ENCODE peak calls at places on chromosomes 16 and 17, in seven cellular contexts. One of them, this sample, is unnamed.

GRCh38 chr17:9517396-9517795 is 58.2 kb downstream of the STX8 start:
- DNase-seq in tibial artery: no peak
- DNase-seq in HL-60: no peak
- DNase-seq in WERI-Rb-1: no peak
- DNase-seq in AG09309: no peak
- DNase-seq in CD8-positive, alpha-beta T cell: peak
- DNase-seq in fibroblast of lung: no peak
- DNase-seq in this sample: no peak

GRCh38 chr17:72336804-72337070 is 215.9 kb downstream of the SOX9 start:
- DNase-seq in tibial artery: no peak
- DNase-seq in HL-60: no peak
- DNase-seq in WERI-Rb-1: no peak
- DNase-seq in AG09309: no peak
- DNase-seq in CD8-positive, alpha-beta T cell: no peak
- DNase-seq in fibroblast of lung: no peak
- DNase-seq in this sample: no peak

GRCh38 chr17:65774787-65775186 is 213.3 kb upstream of the AXIN2 start:
- DNase-seq in tibial artery: no peak
- DNase-seq in HL-60: no peak
- DNase-seq in WERI-Rb-1: no peak
- DNase-seq in AG09309: no peak
- DNase-seq in CD8-positive, alpha-beta T cell: no peak
- DNase-seq in fibroblast of lung: no peak
- DNase-seq in this sample: no peak

GRCh38 chr17:65515512-65515911 is 45.9 kb downstream of the AXIN2 start:
- DNase-seq in tibial artery: peak
- DNase-seq in HL-60: no peak
- DNase-seq in WERI-Rb-1: no peak
- DNase-seq in AG09309: no peak
- DNase-seq in CD8-positive, alpha-beta T cell: no peak
- DNase-seq in fibroblast of lung: no peak
- DNase-seq in this sample: no peak

GRCh38 chr17:66459811-66460270 is 157.4 kb downstream of the PRKCA start:
- DNase-seq in tibial artery: no peak
- DNase-seq in HL-60: peak
- DNase-seq in WERI-Rb-1: no peak
- DNase-seq in AG09309: peak
- DNase-seq in CD8-positive, alpha-beta T cell: no peak
- DNase-seq in fibroblast of lung: peak
- DNase-seq in this sample: peak

GRCh38 chr17:66677201-66677981 is 157.5 kb upstream of the CACNG5 start:
- DNase-seq in tibial artery: no peak
- DNase-seq in HL-60: no peak
- DNase-seq in WERI-Rb-1: no peak
- DNase-seq in AG09309: peak
- DNase-seq in CD8-positive, alpha-beta T cell: no peak
- DNase-seq in fibroblast of lung: peak
- DNase-seq in this sample: peak

GRCh38 chr16:5551909-5552308 is 454.3 kb upstream of the EEF2KMT start:
- DNase-seq in tibial artery: no peak
- DNase-seq in HL-60: no peak
- DNase-seq in WERI-Rb-1: no peak
- DNase-seq in AG09309: no peak
- DNase-seq in CD8-positive, alpha-beta T cell: no peak
- DNase-seq in fibroblast of lung: peak
- DNase-seq in this sample: peak

GRCh38 chr16:29678691-29679267 is at the start of gene QPRT:
- DNase-seq in tibial artery: no peak
- DNase-seq in HL-60: no peak
- DNase-seq in WERI-Rb-1: peak
- DNase-seq in AG09309: no peak
- DNase-seq in CD8-positive, alpha-beta T cell: no peak
- DNase-seq in fibroblast of lung: peak
- DNase-seq in this sample: no peak

GRCh38 chr17:6713130-6713917 is at the start of gene SLC13A5:
- DNase-seq in tibial artery: no peak
- DNase-seq in HL-60: no peak
- DNase-seq in WERI-Rb-1: peak
- DNase-seq in AG09309: no peak
- DNase-seq in CD8-positive, alpha-beta T cell: no peak
- DNase-seq in fibroblast of lung: peak
- DNase-seq in this sample: no peak

DNA sequence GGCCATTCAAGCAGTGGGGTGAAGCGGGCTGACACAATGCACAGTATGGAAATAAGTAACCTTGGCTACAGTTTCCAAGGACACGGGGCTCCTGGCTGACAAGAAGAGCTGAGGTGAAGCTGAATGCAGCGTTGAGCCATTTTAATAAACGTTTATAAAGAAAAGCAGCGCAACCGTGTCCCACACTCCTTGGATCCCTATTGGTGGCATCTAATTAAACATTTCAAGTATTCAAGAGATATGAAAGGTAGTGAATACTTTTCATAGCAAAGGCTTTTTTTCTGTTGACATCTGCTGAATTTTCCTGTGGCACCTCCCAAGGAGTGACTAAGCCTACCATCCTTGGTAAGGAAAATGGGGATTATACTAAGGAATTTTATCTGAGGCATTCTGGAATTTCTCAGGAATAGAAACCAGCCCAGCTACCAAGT is 26.5 kb downstream of the DUSP14 start:
- DNase-seq in tibial artery: no peak
- DNase-seq in HL-60: no peak
- DNase-seq in WERI-Rb-1: no peak
- DNase-seq in AG09309: no peak
- DNase-seq in CD8-positive, alpha-beta T cell: no peak
- DNase-seq in fibroblast of lung: peak
- DNase-seq in this sample: no peak
- H3K4me3 ChIP-seq in tibial artery: no peak
- H3K4me3 ChIP-seq in HL-60: no peak
- H3K4me3 ChIP-seq in WERI-Rb-1: no peak
- H3K4me3 ChIP-seq in AG09309: no peak
- H3K4me3 ChIP-seq in CD8-positive, alpha-beta T cell: no peak
- H3K4me3 ChIP-seq in fibroblast of lung: no peak
- H3K4me3 ChIP-seq in this sample: no peak

GRCh38 chr17:14506364-14506763 is 205.5 kb downstream of the HS3ST3B1 start:
- DNase-seq in tibial artery: no peak
- DNase-seq in HL-60: no peak
- DNase-seq in WERI-Rb-1: no peak
- DNase-seq in AG09309: no peak
- DNase-seq in CD8-positive, alpha-beta T cell: no peak
- DNase-seq in fibroblast of lung: no peak
- DNase-seq in this sample: no peak
- H3K4me3 ChIP-seq in tibial artery: no peak
- H3K4me3 ChIP-seq in HL-60: no peak
- H3K4me3 ChIP-seq in WERI-Rb-1: no peak
- H3K4me3 ChIP-seq in AG09309: no peak
- H3K4me3 ChIP-seq in CD8-positive, alpha-beta T cell: no peak
- H3K4me3 ChIP-seq in fibroblast of lung: no peak
- H3K4me3 ChIP-seq in this sample: no peak

DNA sequence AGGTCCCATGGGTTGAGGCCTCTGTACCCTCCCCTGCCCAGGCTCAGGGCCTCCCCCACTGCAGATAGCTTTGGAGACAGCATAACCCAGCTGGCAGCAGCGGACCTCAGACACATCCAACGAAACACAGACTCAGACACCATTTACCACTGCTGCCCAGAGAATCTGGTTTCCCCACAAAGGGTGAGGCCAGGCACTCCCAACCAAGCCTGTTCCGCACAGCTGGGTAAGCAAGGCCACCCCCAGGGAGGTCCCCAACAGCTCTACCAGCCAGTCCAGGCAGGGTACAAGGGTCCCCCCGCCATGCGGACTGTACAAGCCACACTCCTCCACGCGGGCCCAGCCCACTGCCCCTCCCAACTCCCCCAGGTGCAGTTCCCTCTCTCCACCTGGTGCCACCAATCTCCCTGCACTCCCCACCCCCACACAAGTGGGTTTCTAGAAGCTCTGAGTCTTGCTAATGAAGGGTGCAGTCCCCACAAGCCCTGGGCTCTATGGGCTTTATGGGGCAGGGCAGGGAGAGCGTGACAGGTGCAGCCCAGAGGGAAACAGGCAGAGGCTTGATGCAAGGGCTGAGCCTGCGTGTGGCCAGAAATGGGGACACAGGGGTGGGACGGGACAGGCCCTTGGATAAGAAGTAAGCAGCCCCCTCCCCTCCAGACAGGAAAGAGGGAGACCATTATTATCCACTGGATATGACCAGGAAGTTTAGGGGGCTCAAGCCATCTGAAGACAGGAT is 8.8 kb downstream of the RHBDF2 start:
- DNase-seq in tibial artery: no peak
- DNase-seq in HL-60: no peak
- DNase-seq in WERI-Rb-1: no peak
- DNase-seq in AG09309: no peak
- DNase-seq in CD8-positive, alpha-beta T cell: no peak
- DNase-seq in fibroblast of lung: no peak
- DNase-seq in this sample: no peak
- H3K4me3 ChIP-seq in tibial artery: no peak
- H3K4me3 ChIP-seq in HL-60: peak
- H3K4me3 ChIP-seq in WERI-Rb-1: no peak
- H3K4me3 ChIP-seq in AG09309: no peak
- H3K4me3 ChIP-seq in CD8-positive, alpha-beta T cell: peak
- H3K4me3 ChIP-seq in fibroblast of lung: no peak
- H3K4me3 ChIP-seq in this sample: no peak

GRCh38 chr16:65123846-65124513 is 2.1 kb upstream of the CDH11 start:
- DNase-seq in tibial artery: peak
- DNase-seq in HL-60: no peak
- DNase-seq in WERI-Rb-1: no peak
- DNase-seq in AG09309: no peak
- DNase-seq in CD8-positive, alpha-beta T cell: no peak
- DNase-seq in fibroblast of lung: no peak
- DNase-seq in this sample: no peak

GRCh38 chr16:65120811-65121721 is 797 bp downstream of the CDH11 start:
- DNase-seq in tibial artery: peak
- DNase-seq in HL-60: no peak
- DNase-seq in WERI-Rb-1: peak
- DNase-seq in AG09309: no peak
- DNase-seq in CD8-positive, alpha-beta T cell: no peak
- DNase-seq in fibroblast of lung: peak
- DNase-seq in this sample: no peak

GRCh38 chr16:65121870-65122723 is at the start of gene CDH11:
- DNase-seq in tibial artery: peak
- DNase-seq in HL-60: no peak
- DNase-seq in WERI-Rb-1: peak
- DNase-seq in AG09309: peak
- DNase-seq in CD8-positive, alpha-beta T cell: no peak
- DNase-seq in fibroblast of lung: peak
- DNase-seq in this sample: peak

GRCh38 chr16:65122974-65123845 is 1.3 kb upstream of the CDH11 start:
- DNase-seq in tibial artery: peak
- DNase-seq in HL-60: no peak
- DNase-seq in WERI-Rb-1: peak
- DNase-seq in AG09309: no peak
- DNase-seq in CD8-positive, alpha-beta T cell: no peak
- DNase-seq in fibroblast of lung: peak
- DNase-seq in this sample: peak

GRCh38 chr16:65122724-65122973 is 786 bp upstream of the CDH11 start:
- DNase-seq in tibial artery: no peak
- DNase-seq in HL-60: no peak
- DNase-seq in WERI-Rb-1: no peak
- DNase-seq in AG09309: no peak
- DNase-seq in CD8-positive, alpha-beta T cell: no peak
- DNase-seq in fibroblast of lung: no peak
- DNase-seq in this sample: no peak
- H3K4me3 ChIP-seq in tibial artery: peak
- H3K4me3 ChIP-seq in HL-60: no peak
- H3K4me3 ChIP-seq in WERI-Rb-1: peak
- H3K4me3 ChIP-seq in AG09309: peak
- H3K4me3 ChIP-seq in CD8-positive, alpha-beta T cell: no peak
- H3K4me3 ChIP-seq in fibroblast of lung: peak
- H3K4me3 ChIP-seq in this sample: peak

GRCh38 chr17:49573510-49574282 is 2.0 kb upstream of the NXPH3 start:
- DNase-seq in tibial artery: peak
- DNase-seq in HL-60: no peak
- DNase-seq in WERI-Rb-1: no peak
- DNase-seq in AG09309: no peak
- DNase-seq in CD8-positive, alpha-beta T cell: no peak
- DNase-seq in fibroblast of lung: no peak
- DNase-seq in this sample: no peak

GRCh38 chr17:49575524-49576120 is at the start of gene NXPH3:
- DNase-seq in tibial artery: peak
- DNase-seq in HL-60: no peak
- DNase-seq in WERI-Rb-1: peak
- DNase-seq in AG09309: no peak
- DNase-seq in CD8-positive, alpha-beta T cell: peak
- DNase-seq in fibroblast of lung: peak
- DNase-seq in this sample: no peak

GRCh38 chr17:49576121-49576905 is 642 bp downstream of the NXPH3 start:
- DNase-seq in tibial artery: peak
- DNase-seq in HL-60: no peak
- DNase-seq in WERI-Rb-1: peak
- DNase-seq in AG09309: no peak
- DNase-seq in CD8-positive, alpha-beta T cell: no peak
- DNase-seq in fibroblast of lung: peak
- DNase-seq in this sample: no peak

GRCh38 chr17:49574283-49574892 is 1.3 kb upstream of the NXPH3 start:
- DNase-seq in tibial artery: peak
- DNase-seq in HL-60: no peak
- DNase-seq in WERI-Rb-1: no peak
- DNase-seq in AG09309: no peak
- DNase-seq in CD8-positive, alpha-beta T cell: no peak
- DNase-seq in fibroblast of lung: no peak
- DNase-seq in this sample: no peak

GRCh38 chr17:49574945-49575523 is 637 bp upstream of the NXPH3 start:
- DNase-seq in tibial artery: no peak
- DNase-seq in HL-60: no peak
- DNase-seq in WERI-Rb-1: no peak
- DNase-seq in AG09309: no peak
- DNase-seq in CD8-positive, alpha-beta T cell: no peak
- DNase-seq in fibroblast of lung: no peak
- DNase-seq in this sample: no peak
- H3K4me3 ChIP-seq in tibial artery: peak
- H3K4me3 ChIP-seq in HL-60: peak
- H3K4me3 ChIP-seq in WERI-Rb-1: peak
- H3K4me3 ChIP-seq in AG09309: peak
- H3K4me3 ChIP-seq in CD8-positive, alpha-beta T cell: no peak
- H3K4me3 ChIP-seq in fibroblast of lung: no peak
- H3K4me3 ChIP-seq in this sample: no peak

GRCh38 chr17:50638572-50638850 is 3.8 kb downstream of the ABCC3 start:
- DNase-seq in tibial artery: no peak
- DNase-seq in HL-60: no peak
- DNase-seq in WERI-Rb-1: no peak
- DNase-seq in AG09309: peak
- DNase-seq in CD8-positive, alpha-beta T cell: no peak
- DNase-seq in fibroblast of lung: peak
- DNase-seq in this sample: no peak
- H3K4me3 ChIP-seq in tibial artery: no peak
- H3K4me3 ChIP-seq in HL-60: no peak
- H3K4me3 ChIP-seq in WERI-Rb-1: no peak
- H3K4me3 ChIP-seq in AG09309: no peak
- H3K4me3 ChIP-seq in CD8-positive, alpha-beta T cell: no peak
- H3K4me3 ChIP-seq in fibroblast of lung: no peak
- H3K4me3 ChIP-seq in this sample: no peak

DNA sequence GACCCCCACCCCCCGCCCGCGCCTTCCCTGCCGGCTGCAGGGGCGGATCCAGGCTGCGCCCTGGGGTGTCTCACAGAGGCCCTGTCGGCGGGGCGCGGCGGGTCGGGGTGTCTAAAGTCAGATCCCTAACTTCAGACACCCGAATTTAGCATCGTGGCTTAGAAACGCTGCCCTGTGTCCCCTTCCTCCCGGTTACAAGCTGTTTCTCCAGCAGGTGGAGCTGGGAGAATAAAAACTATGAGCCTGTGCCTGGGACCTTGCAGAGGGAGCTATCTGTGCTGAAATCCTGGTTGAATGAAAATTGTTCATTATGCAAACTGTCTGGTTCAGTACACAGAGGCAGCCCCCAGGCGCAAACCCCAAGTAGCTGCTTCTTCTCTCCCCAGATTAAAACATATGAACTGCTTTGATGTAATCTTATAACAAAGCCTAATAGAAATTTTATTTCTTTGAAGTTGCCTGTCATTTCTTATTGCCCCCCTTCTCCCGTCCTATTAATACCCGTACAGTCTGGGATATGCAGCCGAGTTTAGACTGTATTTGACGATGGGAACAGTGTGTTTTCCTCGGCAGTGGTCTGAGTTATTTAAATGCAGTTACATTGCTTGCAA is 79.0 kb downstream of the RPA1 start:
- DNase-seq in tibial artery: peak
- DNase-seq in HL-60: no peak
- DNase-seq in WERI-Rb-1: peak
- DNase-seq in AG09309: peak
- DNase-seq in CD8-positive, alpha-beta T cell: no peak
- DNase-seq in fibroblast of lung: peak
- DNase-seq in this sample: peak
- H3K4me3 ChIP-seq in tibial artery: no peak
- H3K4me3 ChIP-seq in HL-60: no peak
- H3K4me3 ChIP-seq in WERI-Rb-1: peak
- H3K4me3 ChIP-seq in AG09309: peak
- H3K4me3 ChIP-seq in CD8-positive, alpha-beta T cell: peak
- H3K4me3 ChIP-seq in fibroblast of lung: peak
- H3K4me3 ChIP-seq in this sample: peak